ENCODE peak calls at places on chromosomes 13 and 19, in five cellular contexts. W, T, C, N and D are unnamed samples. For H3K4me1, the result is how much of the 10 kb centered on the place peaks cover.

GRCh38 chr19:14072535-14073231 is at the start of gene MISP3:
- DNase-seq in W (peak), T (peak), C (peak), N (no peak), D (no peak)

GRCh38 chr13:70034280-70034679 is 73.3 kb upstream of the ATXN8OS start:
- DNase-seq in W (no peak), T (no peak), C (no peak), N (no peak), D (no peak)

GRCh38 chr19:4693471-4694121 is 23.5 kb upstream of the MYDGF start:
- DNase-seq in W (no peak), T (no peak), C (no peak), N (no peak), D (no peak)

GRCh38 chr13:113400621-113401451 is 36.9 kb upstream of the GRTP1 start:
- DNase-seq in W (no peak), T (no peak), C (no peak), N (no peak), D (peak)

GRCh38 chr19:41264581-41265375 is 606 bp downstream of the HNRNPUL1 start:
- DNase-seq in W (peak), T (peak), C (peak), N (peak), D (peak)

GRCh38 chr13:50323440-50324070 is 308.3 kb downstream of the KCNRG start:
- DNase-seq in W (no peak), T (no peak), C (no peak), N (no peak), D (no peak)

GRCh38 chr13:19267746-19268145 is 86.1 kb upstream of the TUBA3C start:
- DNase-seq in W (no peak), T (no peak), C (no peak), N (no peak), D (no peak)

GRCh38 chr19:41926861-41927809 is 1.1 kb downstream of the ERFL start:
- DNase-seq in W (no peak), T (no peak), C (no peak), N (no peak), D (no peak)

GRCh38 chr19:35048911-35049411 is 7.4 kb downstream of the HPN start:
- DNase-seq in W (no peak), T (peak), C (no peak), N (no peak), D (peak)

GRCh38 chr19:39470724-39471339 is 9.8 kb upstream of the TIMM50 start:
- DNase-seq in W (no peak), T (no peak), C (no peak), N (no peak), D (no peak)

GRCh38 chr19:48683349-48683748 is 10.5 kb upstream of the NTN5 start:
- DNase-seq in W (no peak), T (no peak), C (no peak), N (peak), D (peak)

GRCh38 chr19:4723465-4724251 is at the start of gene DPP9:
- DNase-seq in W (peak), T (peak), C (peak), N (peak), D (peak)

GRCh38 chr19:32343550-32344262 is 1.7 kb upstream of the ZNF507 start:
- DNase-seq in W (no peak), T (no peak), C (no peak), N (no peak), D (no peak)

GRCh38 chr19:12937243-12938053 is 961 bp upstream of the CALR start:
- DNase-seq in W (no peak), T (peak), C (peak), N (peak), D (no peak)

GRCh38 chr19:55031178-55031577 is 6.9 kb downstream of the GP6 start:
- DNase-seq in W (no peak), T (no peak), C (no peak), N (no peak), D (no peak)

GRCh38 chr19:55032170-55032569 is 5.9 kb downstream of the GP6 start:
- DNase-seq in W (no peak), T (no peak), C (no peak), N (no peak), D (no peak)

GRCh38 chr19:55024111-55024510 is 14.0 kb downstream of the GP6 start:
- DNase-seq in W (no peak), T (no peak), C (no peak), N (no peak), D (no peak)

GRCh38 chr19:55028757-55029156 is 9.3 kb downstream of the GP6 start:
- DNase-seq in W (no peak), T (no peak), C (no peak), N (no peak), D (no peak)

DNA sequence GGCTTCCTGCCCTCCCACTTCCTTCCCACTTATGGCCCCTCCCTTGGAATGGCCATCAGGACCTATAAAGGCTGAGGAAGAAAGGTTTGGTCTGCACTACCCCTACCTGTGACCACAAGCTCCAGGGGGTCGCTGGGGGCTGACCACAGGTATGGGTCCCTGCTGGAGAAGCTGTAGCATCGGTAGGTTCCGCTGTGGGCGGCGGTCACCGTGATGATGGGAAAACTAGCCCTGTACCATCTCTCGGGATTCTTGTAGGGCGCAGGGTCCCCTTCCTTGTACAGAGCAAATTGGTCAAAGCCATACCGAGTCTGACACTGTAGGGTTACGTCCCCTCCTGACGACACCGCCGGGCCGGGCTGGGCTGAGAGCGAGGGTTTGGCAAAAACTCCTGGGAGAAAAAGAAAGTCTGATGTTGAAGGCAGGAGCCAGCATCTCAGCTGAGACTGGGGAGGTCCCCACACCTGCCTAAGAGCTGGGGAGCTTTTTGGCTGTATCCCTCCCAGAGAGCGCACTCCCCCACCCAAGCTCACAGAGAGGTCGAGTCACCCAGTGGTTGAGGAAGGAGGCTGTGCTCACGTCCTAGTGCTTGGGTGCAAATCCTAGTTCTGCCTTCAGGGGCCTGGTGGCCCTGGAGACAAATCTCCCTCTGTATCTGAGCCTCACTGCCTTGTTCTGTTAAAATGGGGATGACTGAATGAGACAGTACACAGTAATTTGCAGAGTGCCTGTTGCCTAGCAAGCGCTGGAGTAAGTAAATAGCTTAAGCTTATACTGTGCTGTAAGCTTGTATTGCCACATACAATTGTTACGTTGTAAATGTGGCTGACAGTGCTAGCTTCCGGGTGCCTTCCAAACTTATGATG is 10.4 kb downstream of the GP6 start:
- DNase-seq in W (no peak), T (no peak), C (no peak), N (no peak), D (no peak)
- H3K4me3 ChIP-seq in W (no peak), T (no peak), C (no peak), N (no peak), D (no peak)

DNA sequence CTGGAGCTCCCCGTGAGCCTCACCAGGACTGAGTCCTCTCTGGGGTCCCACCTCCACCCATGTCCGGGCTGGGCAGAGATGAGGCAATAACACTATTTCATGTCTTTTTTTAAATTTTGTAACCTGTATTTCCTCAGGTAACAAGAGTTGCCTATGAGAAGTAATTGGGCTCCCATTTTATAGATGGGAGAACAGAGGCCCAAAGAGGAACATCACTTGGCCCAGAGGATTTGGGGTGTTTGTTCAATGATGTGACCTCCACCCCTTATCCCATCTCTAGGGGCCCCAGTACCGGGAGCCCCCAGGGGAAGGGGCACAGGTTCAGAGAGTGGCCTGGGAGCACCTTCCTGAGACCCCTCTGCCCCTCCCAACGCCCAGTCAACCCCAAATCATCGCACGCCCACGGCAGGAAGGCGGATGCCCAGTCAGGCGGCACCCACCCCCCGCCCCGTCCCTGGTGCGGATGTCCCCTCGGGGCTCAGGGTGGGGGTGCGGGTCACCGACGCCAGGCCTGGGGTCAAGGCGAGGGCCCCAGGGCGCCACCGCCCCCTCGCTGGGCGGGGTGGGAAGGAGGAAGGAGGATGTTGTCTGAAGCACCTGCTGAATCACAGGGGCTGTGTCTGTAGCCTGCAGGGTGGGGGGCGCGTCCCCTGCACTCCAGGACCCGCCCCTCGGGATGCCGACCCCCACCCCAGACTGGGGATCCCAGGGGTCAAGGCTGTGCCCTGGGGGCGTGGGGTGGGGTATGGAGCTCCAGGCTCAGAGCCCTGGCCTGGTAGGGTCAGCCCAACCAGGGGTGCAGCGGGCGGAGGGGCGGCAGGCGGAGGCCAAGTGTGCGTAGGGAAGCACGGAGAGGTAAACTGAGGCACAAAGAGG is 9.0 kb upstream of the CIRBP start:
- DNase-seq in W (peak), T (peak), C (no peak), N (no peak), D (no peak)
- H3K4me1 ChIP-seq in W (half or more), T (under half), C (under half), N (under half), D (under half)

GRCh38 chr19:7895565-7895964 is 7.3 kb downstream of the LRRC8E start:
- DNase-seq in W (no peak), T (no peak), C (no peak), N (no peak), D (no peak)

GRCh38 chr19:7898967-7899366 is 4.7 kb upstream of the MAP2K7 start:
- DNase-seq in W (no peak), T (no peak), C (no peak), N (no peak), D (no peak)

GRCh38 chr19:7894612-7895309 is 6.5 kb downstream of the LRRC8E start:
- DNase-seq in W (no peak), T (peak), C (no peak), N (no peak), D (no peak)

GRCh38 chr19:7899751-7900352 is 3.8 kb upstream of the MAP2K7 start:
- DNase-seq in W (no peak), T (peak), C (no peak), N (no peak), D (no peak)

GRCh38 chr19:7897289-7897688 is 6.4 kb upstream of the MAP2K7 start:
- DNase-seq in W (no peak), T (no peak), C (no peak), N (no peak), D (no peak)
- H3K27ac ChIP-seq in W (no peak), T (no peak), C (no peak), N (no peak), D (no peak)

GRCh38 chr13:25967144-25967543 is 84.7 kb downstream of the SHISA2 start:
- DNase-seq in W (no peak), T (no peak), C (no peak), N (no peak), D (no peak)

GRCh38 chr13:25973576-25973975 is 78.2 kb downstream of the SHISA2 start:
- DNase-seq in W (no peak), T (no peak), C (no peak), N (no peak), D (no peak)

GRCh38 chr13:25973085-25973484 is 78.7 kb downstream of the SHISA2 start:
- DNase-seq in W (no peak), T (no peak), C (peak), N (no peak), D (peak)

GRCh38 chr13:25971077-25971476 is 80.7 kb downstream of the SHISA2 start:
- DNase-seq in W (no peak), T (no peak), C (no peak), N (no peak), D (no peak)

DNA sequence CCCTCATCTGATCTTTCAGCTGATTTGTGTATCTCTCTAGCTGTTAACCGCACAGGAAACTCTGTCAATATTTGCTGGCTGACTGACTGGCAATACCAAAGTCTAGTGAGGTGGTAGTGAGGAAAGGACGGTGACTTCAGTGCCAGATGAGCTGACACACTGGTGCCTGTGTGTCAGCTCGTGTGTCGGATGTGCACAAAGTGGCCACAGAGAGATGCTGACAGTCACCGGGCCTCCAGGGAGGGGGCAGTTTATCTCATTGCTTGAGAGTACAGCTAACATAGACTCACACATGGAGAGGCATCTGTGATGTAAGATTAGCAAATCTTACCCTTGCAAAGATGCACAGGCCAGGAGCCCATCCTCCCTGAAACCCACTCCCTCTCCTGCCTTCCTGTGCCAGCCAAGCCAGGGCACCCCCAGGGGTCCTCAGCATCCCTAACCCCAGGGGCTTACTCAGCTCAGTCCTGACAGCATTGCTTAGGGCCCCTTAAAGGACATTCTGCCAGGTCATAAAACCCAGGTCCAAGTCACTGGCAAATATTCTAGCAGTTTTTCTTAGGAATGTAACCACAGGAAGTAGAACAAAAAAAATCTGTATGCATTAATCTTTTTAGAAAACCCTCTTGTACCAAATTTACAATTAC is 80.2 kb downstream of the SHISA2 start:
- DNase-seq in W (peak), T (no peak), C (no peak), N (no peak), D (no peak)
- H3K4me3 ChIP-seq in W (no peak), T (no peak), C (peak), N (no peak), D (no peak)